ENCODE peak calls at places on chromosomes 3 and 15, in six cellular contexts. One of them, this sample, is unnamed.

GRCh38 chr3:12924437-12924836 is 83.1 kb upstream of the RPL32 start:
- DNase-seq in Panc1: no peak
- DNase-seq in mammary epithelial cell: no peak
- DNase-seq in neural progenitor cell: no peak
- DNase-seq in stomach: no peak
- DNase-seq in HepG2: no peak
- DNase-seq in this sample: no peak

GRCh38 chr3:109109574-109109973 is 8.4 kb downstream of the MORC1 start:
- DNase-seq in stomach: no peak
- DNase-seq in mammary epithelial cell: no peak
- DNase-seq in Panc1: no peak
- DNase-seq in HepG2: no peak
- DNase-seq in neural progenitor cell: no peak
- DNase-seq in this sample: no peak

GRCh38 chr15:50880651-50881114 is 27.8 kb upstream of the AP4E1 start:
- DNase-seq in HepG2: no peak
- DNase-seq in Panc1: peak; percentile 33
- DNase-seq in mammary epithelial cell: peak; percentile 68
- DNase-seq in stomach: no peak
- DNase-seq in neural progenitor cell: no peak
- DNase-seq in this sample: peak; percentile 70

GRCh38 chr3:194126790-194127189 is 9.2 kb upstream of the HES1 start:
- DNase-seq in stomach: no peak
- DNase-seq in Panc1: no peak
- DNase-seq in mammary epithelial cell: no peak
- DNase-seq in neural progenitor cell: no peak
- DNase-seq in HepG2: no peak
- DNase-seq in this sample: no peak

GRCh38 chr15:77858677-77859490 is 218.6 kb downstream of the TBC1D2B start:
- DNase-seq in neural progenitor cell: no peak
- DNase-seq in stomach: no peak
- DNase-seq in HepG2: no peak
- DNase-seq in mammary epithelial cell: no peak
- DNase-seq in Panc1: no peak
- DNase-seq in this sample: no peak

GRCh38 chr15:101027273-101027901 is 108.2 kb downstream of the LRRK1 start:
- DNase-seq in HepG2: no peak
- DNase-seq in mammary epithelial cell: no peak
- DNase-seq in neural progenitor cell: no peak
- DNase-seq in stomach: peak; percentile 25
- DNase-seq in Panc1: no peak
- DNase-seq in this sample: no peak

GRCh38 chr3:13193320-13194284 is 120.4 kb upstream of the IQSEC1 start:
- DNase-seq in Panc1: no peak
- DNase-seq in mammary epithelial cell: no peak
- DNase-seq in stomach: no peak
- DNase-seq in neural progenitor cell: peak; percentile 45
- DNase-seq in HepG2: no peak
- DNase-seq in this sample: no peak

GRCh38 chr15:40871749-40872617 is 2.1 kb downstream of the RHOV start:
- DNase-seq in neural progenitor cell: no peak
- DNase-seq in stomach: peak; percentile 85
- DNase-seq in HepG2: no peak
- DNase-seq in mammary epithelial cell: peak; percentile 86
- DNase-seq in Panc1: no peak
- DNase-seq in this sample: peak; percentile 73

GRCh38 chr3:149417727-149418126 is 40.3 kb upstream of the TM4SF1 start:
- DNase-seq in stomach: no peak
- DNase-seq in Panc1: no peak
- DNase-seq in neural progenitor cell: no peak
- DNase-seq in HepG2: no peak
- DNase-seq in mammary epithelial cell: no peak
- DNase-seq in this sample: no peak
- TF ChIP-seq CTCF in stomach: no peak
- TF ChIP-seq CTCF in Panc1: no peak
- TF ChIP-seq CTCF in neural progenitor cell: no peak
- TF ChIP-seq CTCF in HepG2: no peak
- TF ChIP-seq CTCF in mammary epithelial cell: no peak
- TF ChIP-seq CTCF in this sample: no peak

GRCh38 chr3:57464801-57465200 is 79.3 kb downstream of the DNAH12 start:
- DNase-seq in Panc1: peak; percentile 0
- DNase-seq in stomach: no peak
- DNase-seq in mammary epithelial cell: no peak
- DNase-seq in neural progenitor cell: no peak
- DNase-seq in HepG2: peak; percentile 14
- DNase-seq in this sample: peak; percentile 8
- TF ChIP-seq CTCF in Panc1: peak; percentile 19
- TF ChIP-seq CTCF in stomach: no peak
- TF ChIP-seq CTCF in mammary epithelial cell: no peak
- TF ChIP-seq CTCF in neural progenitor cell: no peak
- TF ChIP-seq CTCF in HepG2: no peak
- TF ChIP-seq CTCF in this sample: no peak

DNA sequence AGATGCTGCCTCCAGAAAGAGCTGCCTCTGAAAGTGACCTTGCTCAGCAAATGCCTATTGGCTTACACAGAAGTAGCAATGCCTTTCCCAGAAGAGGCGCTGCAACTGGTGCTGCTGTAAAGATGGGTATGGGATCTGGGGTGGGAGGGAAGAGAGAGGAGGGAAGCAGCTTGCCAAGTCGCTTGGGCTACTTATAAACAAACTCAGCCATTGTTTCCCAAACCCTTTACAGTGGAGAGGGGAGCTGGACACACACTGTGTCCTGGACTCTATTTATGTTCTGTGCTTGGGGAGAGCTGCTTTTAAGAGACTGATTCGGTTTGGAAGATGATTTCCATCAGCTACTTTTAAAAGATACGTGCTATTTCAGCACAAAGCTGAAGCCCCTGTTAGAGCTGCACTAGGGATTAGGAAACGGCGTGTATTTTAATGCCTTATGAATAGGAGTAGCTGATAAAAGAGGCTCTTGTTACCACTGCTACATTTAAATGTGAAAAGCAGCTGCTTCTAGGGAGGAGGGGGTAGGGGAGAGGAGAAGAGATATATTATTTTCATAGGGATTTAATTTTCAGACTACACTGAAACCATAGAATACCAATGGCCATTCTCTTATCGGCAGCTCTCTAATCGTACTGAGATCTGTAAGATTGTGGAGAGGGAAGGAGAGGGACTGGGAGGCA is 440.6 kb downstream of the MCTP2 start:
- DNase-seq in neural progenitor cell: peak; percentile 81
- DNase-seq in mammary epithelial cell: no peak
- DNase-seq in HepG2: no peak
- DNase-seq in Panc1: no peak
- DNase-seq in stomach: no peak
- DNase-seq in this sample: no peak
- TF ChIP-seq CTCF in neural progenitor cell: peak; percentile 38
- TF ChIP-seq CTCF in mammary epithelial cell: no peak
- TF ChIP-seq CTCF in HepG2: no peak
- TF ChIP-seq CTCF in Panc1: peak; percentile 20
- TF ChIP-seq CTCF in stomach: no peak
- TF ChIP-seq CTCF in this sample: no peak

GRCh38 chr3:81643721-81644120 is 117.7 kb downstream of the GBE1 start:
- DNase-seq in stomach: no peak
- DNase-seq in mammary epithelial cell: no peak
- DNase-seq in neural progenitor cell: peak; percentile 16
- DNase-seq in HepG2: peak; percentile 9
- DNase-seq in Panc1: no peak
- DNase-seq in this sample: peak; percentile 38
- TF ChIP-seq CTCF in stomach: no peak
- TF ChIP-seq CTCF in mammary epithelial cell: peak; percentile 39
- TF ChIP-seq CTCF in neural progenitor cell: peak; percentile 46
- TF ChIP-seq CTCF in HepG2: peak; percentile 45
- TF ChIP-seq CTCF in Panc1: peak; percentile 33
- TF ChIP-seq CTCF in this sample: peak; percentile 17

GRCh38 chr3:79726795-79727194 is 41.0 kb downstream of the ROBO1 start:
- DNase-seq in mammary epithelial cell: no peak
- DNase-seq in neural progenitor cell: no peak
- DNase-seq in Panc1: no peak
- DNase-seq in HepG2: no peak
- DNase-seq in stomach: no peak
- DNase-seq in this sample: no peak

GRCh38 chr3:79729096-79729495 is 38.7 kb downstream of the ROBO1 start:
- DNase-seq in Panc1: no peak
- DNase-seq in neural progenitor cell: no peak
- DNase-seq in stomach: no peak
- DNase-seq in mammary epithelial cell: no peak
- DNase-seq in HepG2: no peak
- DNase-seq in this sample: peak; percentile 57

GRCh38 chr3:79724206-79724605 is 43.6 kb downstream of the ROBO1 start:
- DNase-seq in Panc1: no peak
- DNase-seq in neural progenitor cell: peak; percentile 46
- DNase-seq in stomach: no peak
- DNase-seq in HepG2: peak; percentile 5
- DNase-seq in mammary epithelial cell: no peak
- DNase-seq in this sample: peak; percentile 5
- TF ChIP-seq CTCF in Panc1: peak; percentile 27
- TF ChIP-seq CTCF in neural progenitor cell: peak; percentile 40
- TF ChIP-seq CTCF in stomach: no peak
- TF ChIP-seq CTCF in HepG2: no peak
- TF ChIP-seq CTCF in mammary epithelial cell: peak; percentile 10
- TF ChIP-seq CTCF in this sample: no peak

GRCh38 chr15:29819979-29820801 is 2.1 kb downstream of the TJP1 start:
- DNase-seq in Panc1: no peak
- DNase-seq in neural progenitor cell: no peak
- DNase-seq in HepG2: no peak
- DNase-seq in mammary epithelial cell: no peak
- DNase-seq in stomach: no peak
- DNase-seq in this sample: no peak

GRCh38 chr15:29822685-29823459 is 604 bp upstream of the TJP1 start:
- DNase-seq in Panc1: no peak
- DNase-seq in mammary epithelial cell: peak; percentile 59
- DNase-seq in HepG2: peak; percentile 66
- DNase-seq in stomach: peak; percentile 72
- DNase-seq in neural progenitor cell: peak; percentile 31
- DNase-seq in this sample: peak; percentile 69

GRCh38 chr15:29820802-29821160 is 1.5 kb downstream of the TJP1 start:
- DNase-seq in stomach: no peak
- DNase-seq in mammary epithelial cell: no peak
- DNase-seq in HepG2: no peak
- DNase-seq in neural progenitor cell: no peak
- DNase-seq in Panc1: no peak
- DNase-seq in this sample: peak; percentile 23

GRCh38 chr15:29822100-29822684 is at the start of gene TJP1:
- DNase-seq in neural progenitor cell: peak; percentile 94
- DNase-seq in HepG2: peak; percentile 39
- DNase-seq in Panc1: no peak
- DNase-seq in stomach: peak; percentile 83
- DNase-seq in mammary epithelial cell: peak; percentile 74
- DNase-seq in this sample: peak; percentile 82

GRCh38 chr15:29821416-29822099 is 710 bp downstream of the TJP1 start:
- DNase-seq in neural progenitor cell: peak; percentile 87
- DNase-seq in HepG2: peak; percentile 74
- DNase-seq in stomach: peak; percentile 84
- DNase-seq in Panc1: no peak
- DNase-seq in mammary epithelial cell: peak; percentile 90
- DNase-seq in this sample: peak; percentile 87
- TF ChIP-seq CTCF in neural progenitor cell: no peak
- TF ChIP-seq CTCF in HepG2: peak; percentile 15
- TF ChIP-seq CTCF in stomach: no peak
- TF ChIP-seq CTCF in Panc1: peak; percentile 17
- TF ChIP-seq CTCF in mammary epithelial cell: peak; percentile 48
- TF ChIP-seq CTCF in this sample: no peak

GRCh38 chr3:32175607-32176197 is 62.8 kb upstream of the CMTM8 start:
- DNase-seq in neural progenitor cell: peak; percentile 90
- DNase-seq in stomach: peak; percentile 49
- DNase-seq in Panc1: peak; percentile 25
- DNase-seq in mammary epithelial cell: peak; percentile 35
- DNase-seq in HepG2: peak; percentile 60
- DNase-seq in this sample: peak; percentile 79
- TF ChIP-seq CTCF in neural progenitor cell: peak; percentile 82
- TF ChIP-seq CTCF in stomach: no peak
- TF ChIP-seq CTCF in Panc1: peak; percentile 71
- TF ChIP-seq CTCF in mammary epithelial cell: peak; percentile 64
- TF ChIP-seq CTCF in HepG2: peak; percentile 73
- TF ChIP-seq CTCF in this sample: peak; percentile 65

GRCh38 chr3:134849561-134849960 is 54.5 kb downstream of the EPHB1 start:
- DNase-seq in Panc1: no peak
- DNase-seq in HepG2: no peak
- DNase-seq in neural progenitor cell: no peak
- DNase-seq in stomach: no peak
- DNase-seq in mammary epithelial cell: no peak
- DNase-seq in this sample: no peak

GRCh38 chr3:134852893-134853351 is 57.9 kb downstream of the EPHB1 start:
- DNase-seq in Panc1: no peak
- DNase-seq in HepG2: no peak
- DNase-seq in mammary epithelial cell: no peak
- DNase-seq in neural progenitor cell: no peak
- DNase-seq in stomach: no peak
- DNase-seq in this sample: no peak

GRCh38 chr3:134847349-134847748 is 52.3 kb downstream of the EPHB1 start:
- DNase-seq in Panc1: no peak
- DNase-seq in HepG2: no peak
- DNase-seq in neural progenitor cell: no peak
- DNase-seq in stomach: no peak
- DNase-seq in mammary epithelial cell: no peak
- DNase-seq in this sample: no peak

GRCh38 chr3:134852132-134852531 is 57.1 kb downstream of the EPHB1 start:
- DNase-seq in neural progenitor cell: no peak
- DNase-seq in Panc1: no peak
- DNase-seq in mammary epithelial cell: no peak
- DNase-seq in HepG2: no peak
- DNase-seq in stomach: no peak
- DNase-seq in this sample: no peak

DNA sequence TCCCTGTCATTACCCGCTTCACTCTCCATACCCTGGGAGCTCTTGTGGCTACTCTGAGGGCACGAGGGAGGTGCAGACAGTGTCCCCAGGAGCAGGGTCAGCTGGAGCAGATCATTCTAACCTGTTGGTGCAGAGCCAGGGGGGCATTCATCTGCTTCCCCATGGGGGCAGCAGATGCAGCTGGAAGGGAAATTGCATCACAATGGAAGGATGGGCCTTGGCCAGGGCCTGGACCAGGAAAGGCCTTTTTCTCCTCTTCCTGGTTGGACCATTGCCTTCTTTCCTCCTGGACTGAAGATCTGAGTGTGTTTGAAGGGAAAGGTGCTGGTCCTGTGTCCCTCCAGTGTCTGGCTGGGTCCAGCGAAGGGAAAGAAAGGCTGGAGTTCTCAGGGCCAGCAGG is 55.7 kb downstream of the EPHB1 start:
- DNase-seq in HepG2: no peak
- DNase-seq in neural progenitor cell: no peak
- DNase-seq in mammary epithelial cell: no peak
- DNase-seq in Panc1: no peak
- DNase-seq in stomach: no peak
- DNase-seq in this sample: no peak
- TF ChIP-seq CTCF in HepG2: no peak
- TF ChIP-seq CTCF in neural progenitor cell: no peak
- TF ChIP-seq CTCF in mammary epithelial cell: no peak
- TF ChIP-seq CTCF in Panc1: no peak
- TF ChIP-seq CTCF in stomach: no peak
- TF ChIP-seq CTCF in this sample: no peak